ENCODE peak calls at places on chromosomes 6 and 20, in four cellular contexts. S is stimulated activated CD4-positive, alpha-beta T cell treated with anti-CD3 and anti-CD28 coated beads, Interleukin-2, amount 100 ng/mL, for 24 hours; C is Kasumi-1; W is activated CD4-positive, alpha-beta T cell treated with anti-CD3 and anti-CD28 coated beads, Interleukin-2, amount 50 U/mL, for 24 hours. Q is an unnamed sample.

GRCh38 chr6:35360349-35361138 is 18.2 kb downstream of the PPARD start:
- DNase-seq in S (no peak), C (no peak), W (no peak), Q (peak)

GRCh38 chr6:38801305-38801704 is 86.2 kb downstream of the DNAH8 start:
- DNase-seq in S (no peak), C (no peak), W (no peak), Q (no peak)

GRCh38 chr6:169803816-169804340 is 52.5 kb downstream of the ERMARD start:
- DNase-seq in S (no peak), C (no peak), W (no peak), Q (no peak)

GRCh38 chr6:155528982-155529453 is 73.4 kb upstream of the NOX3 start:
- DNase-seq in S (no peak), C (peak), W (no peak), Q (no peak)

GRCh38 chr6:160077526-160077925 is 44.1 kb upstream of the SLC22A1 start:
- DNase-seq in S (no peak), C (no peak), W (no peak), Q (no peak)

GRCh38 chr6:11486051-11486450 is 51.5 kb upstream of the TMEM170B start:
- DNase-seq in S (no peak), C (no peak), W (no peak), Q (no peak)

GRCh38 chr6:129903082-129903481 is 42.0 kb upstream of the TMEM244 start:
- DNase-seq in S (no peak), C (no peak), W (no peak), Q (no peak)

GRCh38 chr6:43771858-43772570 is 2.0 kb downstream of the VEGFA start:
- DNase-seq in S (peak), C (peak), W (peak), Q (peak)

GRCh38 chr20:32804817-32805216 is 14.9 kb upstream of the MAPRE1 start:
- DNase-seq in S (no peak), C (no peak), W (no peak), Q (no peak)

GRCh38 chr20:18223399-18223798 is 64.9 kb upstream of the ZNF133 start:
- DNase-seq in S (no peak), C (no peak), W (no peak), Q (no peak)

GRCh38 chr6:14625173-14625895 is 507.8 kb downstream of the CD83 start:
- DNase-seq in S (no peak), C (no peak), W (no peak), Q (no peak)

GRCh38 chr6:7568021-7568420 is 22.0 kb upstream of the SNRNP48 start:
- DNase-seq in S (no peak), C (no peak), W (no peak), Q (no peak)

GRCh38 chr20:36880741-36881250 is 4.9 kb downstream of the TLDC2 start:
- DNase-seq in S (no peak), C (no peak), W (no peak), Q (no peak)

GRCh38 chr6:41801380-41801779 is 13.9 kb downstream of the TOMM6 start:
- DNase-seq in S (no peak), C (peak), W (no peak), Q (no peak)

GRCh38 chr20:31572701-31573554 is 32.2 kb upstream of the ID1 start:
- DNase-seq in S (peak), C (peak), W (peak), Q (peak)

GRCh38 chr6:28001751-28002150 is 44.7 kb downstream of the OR2B6 start:
- DNase-seq in S (no peak), C (no peak), W (no peak), Q (no peak)

GRCh38 chr6:53591873-53592272 is 47.0 kb upstream of the GCLC start:
- DNase-seq in S (no peak), C (no peak), W (no peak), Q (no peak)

GRCh38 chr6:60754879-60755278 is 1531.1 kb downstream of the KHDRBS2 start:
- DNase-seq in S (no peak), C (peak), W (no peak), Q (no peak)

GRCh38 chr6:131825946-131826345 is 18.1 kb downstream of the ENPP1 start:
- DNase-seq in S (no peak), C (no peak), W (no peak), Q (no peak)

GRCh38 chr6:146244630-146245143 is 215.8 kb downstream of the GRM1 start:
- DNase-seq in S (no peak), C (no peak), W (no peak), Q (no peak)

GRCh38 chr20:38764563-38765355 is 16.5 kb downstream of the ACTR5 start:
- DNase-seq in S (peak), C (peak), W (peak), Q (no peak)

GRCh38 chr20:20427202-20427864 is 59.4 kb downstream of the INSM1 start:
- DNase-seq in S (no peak), C (no peak), W (no peak), Q (no peak)

GRCh38 chr6:56902551-56903464 is 52.1 kb upstream of the BEND6 start:
- DNase-seq in S (no peak), C (peak), W (no peak), Q (peak)

GRCh38 chr6:27517928-27518787 is 45.3 kb upstream of the ZNF184 start:
- DNase-seq in S (no peak), C (peak), W (no peak), Q (no peak)

GRCh38 chr6:37516076-37516919 is 16.6 kb upstream of the CCDC167 start:
- DNase-seq in S (peak), C (no peak), W (peak), Q (peak)

GRCh38 chr6:170535002-170535401 is 18.1 kb downstream of the PSMB1 start:
- DNase-seq in S (no peak), C (no peak), W (no peak), Q (no peak)

GRCh38 chr20:18310592-18310991 is 22.3 kb downstream of the ZNF133 start:
- DNase-seq in S (no peak), C (no peak), W (no peak), Q (no peak)

Q was measured in RPMI8226.